ENCODE peak calls at places on chromosomes 5 and 9, in five cellular contexts. U, L, Z, T and Q are unnamed samples.

GRCh38 chr5:179620703-179621350 is 2.6 kb downstream of the HNRNPH1 start:
- DNase-seq in U (no peak), L (no peak), Z (no peak), T (no peak), Q (no peak)

GRCh38 chr5:127976525-127976924 is 107.0 kb upstream of the SLC12A2 start:
- DNase-seq in U (no peak), T (no peak), L (no peak), Z (no peak), Q (no peak)

GRCh38 chr5:67921004-67921601 is 294.5 kb upstream of the PIK3R1 start:
- DNase-seq in Z (no peak), L (no peak), T (no peak), U (no peak), Q (no peak)

GRCh38 chr5:61701877-61702602 is 370.0 kb downstream of the ZSWIM6 start:
- DNase-seq in L (no peak), U (no peak), T (no peak), Z (no peak), Q (no peak)

GRCh38 chr5:139650689-139651501 is 2.7 kb downstream of the CXXC5 start:
- DNase-seq in T (no peak), U (no peak), Z (no peak), L (peak; percentile 69), Q (no peak)

GRCh38 chr9:16282216-16282615 is 588.3 kb downstream of the BNC2 start:
- DNase-seq in Z (peak; percentile 75), T (peak; percentile 29), U (peak; percentile 71), L (no peak), Q (no peak)

GRCh38 chr9:16202913-16203734 is 650.3 kb downstream of the CCDC171 start:
- DNase-seq in U (peak; percentile 50), T (peak; percentile 95), Z (peak; percentile 91), L (peak; percentile 93), Q (no peak)

GRCh38 chr5:152593388-152593787 is 188.3 kb upstream of the NMUR2 start:
- DNase-seq in Z (no peak), T (no peak), L (no peak), U (no peak), Q (peak; percentile 4)

GRCh38 chr9:89418882-89419641 is 78.9 kb downstream of the SEMA4D start:
- DNase-seq in T (no peak), L (no peak), U (no peak), Z (no peak), Q (no peak)